ENCODE peak calls at places on chromosomes 7 and 10, in six cellular contexts. T is HCT116, J is H1, M is HepG2, V is GM12878, F is SK-N-SH. I is an unnamed sample.

GRCh38 chr7:142908921-142909870 is 23.7 kb upstream of the TRPV6 start:
- DNase-seq in T (peak; percentile 18), J (no peak), M (no peak), V (no peak), F (peak; percentile 47), I (no peak)

GRCh38 chr7:128937647-128938523 is at the start of gene IRF5:
- DNase-seq in T (peak; percentile 15), J (no peak), M (no peak), V (no peak), F (peak; percentile 85), I (no peak)

GRCh38 chr7:90064370-90064769 is 89.9 kb upstream of the STEAP1 start:
- DNase-seq in T (no peak), J (no peak), M (no peak), V (no peak), F (no peak), I (no peak)

GRCh38 chr7:27080844-27081423 is 14.9 kb downstream of the HOXA1 start:
- DNase-seq in T (no peak), J (no peak), M (peak; percentile 50), V (no peak), F (no peak), I (no peak)

GRCh38 chr7:27936244-27937102 is 196.5 kb downstream of the TAX1BP1 start:
- DNase-seq in T (no peak), J (no peak), M (no peak), V (no peak), F (no peak), I (no peak)

GRCh38 chr7:75727881-75728592 is 10.7 kb downstream of the HIP1 start:
- DNase-seq in T (peak; percentile 77), J (no peak), M (peak; percentile 91), V (no peak), F (no peak), I (no peak)

GRCh38 chr7:55246181-55246580 is 119.0 kb upstream of the LANCL2 start:
- DNase-seq in T (no peak), J (no peak), M (no peak), V (no peak), F (no peak), I (no peak)

GRCh38 chr10:110083884-110084283 is 76.1 kb downstream of the ADD3 start:
- DNase-seq in T (no peak), J (no peak), M (no peak), V (no peak), F (no peak), I (no peak)

GRCh38 chr10:79007037-79007842 is 61.5 kb upstream of the ZMIZ1 start:
- DNase-seq in T (no peak), J (no peak), M (no peak), V (no peak), F (no peak), I (no peak)

GRCh38 chr7:109111086-109111485 is 541.4 kb downstream of the DNAJB9 start:
- DNase-seq in T (no peak), J (no peak), M (no peak), V (no peak), F (no peak), I (no peak)

GRCh38 chr10:105699504-105699903 is 1058.4 kb downstream of the SORCS3 start:
- DNase-seq in T (no peak), J (no peak), M (no peak), V (no peak), F (no peak), I (no peak)

GRCh38 chr7:131057015-131057518 is 270.6 kb upstream of the MKLN1 start:
- DNase-seq in T (no peak), J (no peak), M (peak; percentile 89), V (no peak), F (no peak), I (no peak)

GRCh38 chr7:97118306-97118917 is 914 bp downstream of the SDHAF3 start:
- DNase-seq in T (no peak), J (no peak), M (no peak), V (no peak), F (no peak), I (no peak)

GRCh38 chr7:157683251-157684156 is 346.7 kb downstream of the DNAJB6 start:
- DNase-seq in T (no peak), J (no peak), M (no peak), V (no peak), F (peak; percentile 38), I (no peak)

GRCh38 chr10:22324413-22324812 is 3.5 kb downstream of the BMI1 start:
- DNase-seq in T (no peak), J (no peak), M (no peak), V (no peak), F (no peak), I (no peak)

GRCh38 chr10:55519264-55519663 is 718.2 kb upstream of the PCDH15 start:
- DNase-seq in T (no peak), J (no peak), M (no peak), V (no peak), F (no peak), I (no peak)

GRCh38 chr7:157270060-157270444 is 66.8 kb upstream of the DNAJB6 start:
- DNase-seq in T (no peak), J (no peak), M (no peak), V (no peak), F (no peak), I (no peak)

GRCh38 chr10:88961266-88961665 is 8.7 kb upstream of the ACTA2 start:
- DNase-seq in T (no peak), J (no peak), M (no peak), V (no peak), F (no peak), I (no peak)

GRCh38 chr7:123555484-123555883 is 2.1 kb downstream of the NDUFA5 start:
- DNase-seq in T (no peak), J (no peak), M (no peak), V (no peak), F (no peak), I (no peak)

GRCh38 chr10:62268027-62268398 is 631 bp downstream of the RTKN2 start:
- DNase-seq in T (no peak), J (no peak), M (no peak), V (no peak), F (peak; percentile 46), I (no peak)

GRCh38 chr7:134480730-134481129 is 21.8 kb upstream of the AKR1B1 start:
- DNase-seq in T (peak; percentile 36), J (no peak), M (peak; percentile 78), V (no peak), F (no peak), I (peak; percentile 43)

GRCh38 chr7:5532520-5533335 is 109.1 kb upstream of the TNRC18 start:
- DNase-seq in T (no peak), J (no peak), M (peak; percentile 66), V (peak; percentile 82), F (peak; percentile 27), I (no peak)

GRCh38 chr7:24889611-24890010 is 90.4 kb downstream of the OSBPL3 start:
- DNase-seq in T (no peak), J (no peak), M (no peak), V (no peak), F (no peak), I (no peak)

GRCh38 chr10:100370561-100370975 is 23.5 kb downstream of the SCD start:
- DNase-seq in T (peak; percentile 72), J (no peak), M (peak; percentile 66), V (no peak), F (no peak), I (peak; percentile 78)

GRCh38 chr7:34493752-34494151 is 164.3 kb upstream of the NPSR1 start:
- DNase-seq in T (no peak), J (no peak), M (no peak), V (no peak), F (no peak), I (no peak)

GRCh38 chr10:32412499-32412853 is 33.5 kb upstream of the CCDC7 start:
- DNase-seq in T (no peak), J (no peak), M (no peak), V (no peak), F (no peak), I (no peak)

GRCh38 chr7:155862516-155863257 is 50.4 kb upstream of the SHH start:
- DNase-seq in T (no peak), J (no peak), M (no peak), V (no peak), F (no peak), I (no peak)

GRCh38 chr7:82172896-82173295 is 270.7 kb downstream of the CACNA2D1 start:
- DNase-seq in T (no peak), J (no peak), M (no peak), V (no peak), F (no peak), I (no peak)

DNA sequence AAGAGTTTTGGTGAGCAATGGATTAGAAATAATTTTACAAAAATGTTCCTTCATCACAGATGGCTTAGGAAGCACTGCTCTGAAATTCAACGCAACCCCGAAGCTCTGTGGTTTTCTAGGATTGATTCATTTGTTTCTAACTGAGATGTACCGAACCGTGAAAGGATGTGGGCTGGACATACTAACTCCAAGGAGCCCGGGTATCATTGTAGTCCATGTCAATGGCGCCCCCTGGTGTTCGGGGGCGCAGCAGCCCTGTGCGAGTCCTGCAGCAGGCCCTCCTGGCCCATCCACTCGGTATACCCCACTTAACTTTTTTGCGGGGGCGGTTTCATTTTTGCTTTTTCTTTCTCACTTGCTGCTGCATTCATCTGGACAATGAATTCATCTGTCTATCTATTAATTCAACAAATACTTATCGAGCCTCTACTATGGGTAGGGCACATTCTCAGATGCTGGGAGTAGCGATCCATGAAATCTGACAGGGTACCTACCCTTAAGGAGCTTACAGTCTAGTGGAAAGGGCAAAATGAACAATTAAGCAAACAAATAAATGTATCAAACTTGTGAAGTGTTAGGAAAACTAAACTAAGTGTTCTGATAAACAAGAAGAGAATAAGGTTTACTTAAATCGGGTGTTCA is 25.2 kb upstream of the ITPRID1 start:
- DNase-seq in T (peak; percentile 41), J (peak; percentile 69), M (peak; percentile 31), V (peak; percentile 34), F (peak; percentile 65), I (peak; percentile 48)
- TF ChIP-seq CTCF in T (peak; percentile 92), J (peak; percentile 90), M (peak; percentile 67), V (peak; percentile 71), F (peak; percentile 82), I (peak; percentile 90)

GRCh38 chr10:60182691-60183090 is 207.0 kb downstream of the ANK3 start:
- DNase-seq in T (no peak), J (no peak), M (no peak), V (no peak), F (no peak), I (no peak)
- TF ChIP-seq SIN3A in T (no peak), J (no peak), M (no peak), V (no peak), F (no peak), I (no peak)

DNA sequence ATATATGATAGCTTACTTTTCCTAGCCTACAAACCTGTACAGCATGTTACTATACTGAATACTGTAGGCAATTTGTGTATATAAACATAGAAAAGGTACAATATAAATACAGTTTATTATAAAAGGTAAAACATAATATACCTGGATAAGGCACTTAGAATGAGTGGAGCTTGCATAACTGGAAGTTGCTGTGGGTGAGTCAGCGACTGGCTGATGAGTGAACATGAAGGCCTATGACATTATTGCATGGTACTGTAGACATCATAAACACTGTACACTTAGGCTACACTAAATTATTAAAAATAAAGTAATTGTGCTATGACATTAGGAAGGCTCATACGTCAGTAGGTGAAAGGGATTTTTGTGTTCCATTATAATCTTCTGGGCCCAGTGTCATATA is 228.8 kb downstream of the HDAC9 start:
- DNase-seq in T (no peak), J (no peak), M (no peak), V (no peak), F (no peak), I (no peak)
- TF ChIP-seq CTCF in T (no peak), J (no peak), M (no peak), V (no peak), F (no peak), I (no peak)

DNA sequence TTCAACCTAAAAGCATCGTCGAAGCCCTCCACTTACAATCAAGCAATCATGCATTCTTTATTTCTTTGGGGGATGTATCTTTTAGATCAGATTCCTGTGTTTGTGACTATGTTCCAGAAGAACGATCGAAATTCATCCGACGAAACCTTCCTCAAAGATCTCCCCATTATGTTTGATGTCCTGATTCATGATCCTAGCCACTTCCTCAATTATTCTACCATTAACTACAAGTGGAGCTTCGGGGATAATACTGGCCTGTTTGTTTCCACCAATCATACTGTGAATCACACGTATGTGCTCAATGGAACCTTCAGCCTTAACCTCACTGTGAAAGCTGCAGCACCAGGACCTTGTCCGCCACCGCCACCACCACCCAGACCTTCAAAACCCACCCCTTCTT is 13.8 kb downstream of the GPNMB start:
- DNase-seq in T (no peak), J (no peak), M (no peak), V (no peak), F (no peak), I (no peak)
- TF ChIP-seq SIN3A in T (no peak), J (no peak), M (no peak), V (no peak), F (no peak), I (no peak)